ENCODE peak calls at places on chromosomes 5 and 9, in nine cellular contexts. Q, N, H, W, U, S, M, A and B are unnamed samples.

GRCh38 chr9:128114326-128115186 is 13.0 kb downstream of the PTGES2 start:
- DNase-seq in H (no peak), A (no peak), S (no peak), Q (peak), M (no peak), W (no peak), N (no peak), U (peak), B (no peak)

GRCh38 chr5:150649108-150649827 is 8.8 kb downstream of the SYNPO start:
- DNase-seq in S (no peak), A (no peak), W (no peak), N (no peak), Q (peak), U (no peak), M (no peak), H (no peak), B (no peak)

GRCh38 chr9:2701070-2701469 is 16.2 kb upstream of the KCNV2 start:
- DNase-seq in U (no peak), H (no peak), A (no peak), Q (no peak), M (no peak), S (no peak), W (no peak), N (no peak), B (no peak)

GRCh38 chr9:130478152-130478551 is 33.4 kb downstream of the ASS1 start:
- DNase-seq in Q (no peak), W (no peak), N (no peak), H (no peak), M (no peak), U (no peak), S (no peak), A (no peak), B (no peak)

GRCh38 chr5:81506900-81507588 is 113.1 kb upstream of the ACOT12 start:
- DNase-seq in A (peak), U (no peak), N (peak), M (peak), H (peak), W (peak), S (peak), Q (no peak), B (peak)

GRCh38 chr9:95457769-95458168 is 59.0 kb downstream of the PTCH1 start:
- DNase-seq in W (no peak), Q (no peak), N (no peak), H (no peak), A (peak), S (no peak), M (no peak), U (no peak), B (no peak)

GRCh38 chr5:142894749-142895148 is 124.6 kb downstream of the ARHGAP26 start:
- DNase-seq in M (no peak), A (no peak), W (peak), S (no peak), N (peak), Q (no peak), U (no peak), H (no peak), B (no peak)

GRCh38 chr5:125409496-125410351 is 663.3 kb upstream of the ZNF608 start:
- DNase-seq in W (no peak), Q (no peak), N (no peak), S (peak), A (no peak), M (no peak), H (no peak), U (no peak), B (no peak)

GRCh38 chr5:112329429-112330090 is 89.5 kb downstream of the EPB41L4A start:
- DNase-seq in H (peak), N (no peak), A (no peak), U (no peak), M (no peak), Q (no peak), W (no peak), S (no peak), B (no peak)